ENCODE peak calls at places on chromosomes 4 and X, in nine cellular contexts. R, H, O, N, W, Z, F, Y and B are unnamed samples.

GRCh38 chrX:7083468-7084396 is 63.8 kb upstream of the STS start:
- DNase-seq in F (no peak), N (peak; percentile 86), R (peak; percentile 86), O (peak; percentile 98), H (peak; percentile 99), W (peak; percentile 93), Z (peak; percentile 80), Y (peak; percentile 92), B (peak; percentile 64)

GRCh38 chr4:24186466-24186865 is 296.6 kb upstream of the PPARGC1A start:
- DNase-seq in R (no peak), O (no peak), Y (no peak), N (no peak), H (no peak), Z (no peak), W (no peak), F (no peak), B (no peak)

GRCh38 chr4:151928112-151928511 is 167.3 kb upstream of the GATB start:
- DNase-seq in Z (no peak), H (no peak), O (no peak), R (no peak), Y (no peak), W (no peak), F (no peak), N (no peak), B (no peak)

GRCh38 chr4:97300561-97300960 is 842.7 kb downstream of the STPG2 start:
- DNase-seq in O (no peak), H (no peak), R (no peak), Z (no peak), W (no peak), N (no peak), F (no peak), Y (no peak), B (no peak)

GRCh38 chr4:20176881-20177280 is 74.8 kb upstream of the SLIT2 start:
- DNase-seq in Z (no peak), F (no peak), Y (peak; percentile 8), O (no peak), N (no peak), H (peak; percentile 39), W (no peak), R (no peak), B (no peak)

GRCh38 chr4:124019749-124020549 is 623.4 kb downstream of the SPRY1 start:
- DNase-seq in W (peak; percentile 27), N (peak; percentile 25), O (no peak), Y (peak; percentile 79), H (no peak), Z (no peak), R (no peak), F (no peak), B (no peak)

GRCh38 chr4:7813674-7814073 is 126.0 kb downstream of the AFAP1 start:
- DNase-seq in W (no peak), R (peak; percentile 41), O (peak; percentile 67), F (no peak), H (peak; percentile 47), Y (peak; percentile 94), Z (no peak), N (peak; percentile 65), B (peak; percentile 71)

GRCh38 chr4:52577285-52577968 is 81.7 kb downstream of the USP46 start:
- DNase-seq in Z (no peak), R (peak; percentile 16), F (no peak), N (peak; percentile 34), W (no peak), H (no peak), O (no peak), Y (peak; percentile 68), B (no peak)

GRCh38 chr4:55959655-55960054 is 10.9 kb downstream of the CEP135 start:
- DNase-seq in F (no peak), H (no peak), R (no peak), Z (no peak), W (no peak), Y (no peak), O (no peak), N (no peak), B (no peak)

GRCh38 chr4:152106113-152106763 is 345.4 kb upstream of the GATB start:
- DNase-seq in H (peak; percentile 87), W (no peak), N (peak; percentile 97), Y (peak; percentile 86), F (no peak), O (peak; percentile 97), Z (no peak), R (peak; percentile 88), B (peak; percentile 86)

GRCh38 chr4:172997851-172998250 is 170.8 kb upstream of the GALNT7 start:
- DNase-seq in Z (no peak), H (no peak), F (no peak), O (no peak), W (no peak), N (peak; percentile 11), Y (peak; percentile 17), R (peak; percentile 35), B (no peak)

GRCh38 chrX:50648151-50648550 is 165.8 kb downstream of the SHROOM4 start:
- DNase-seq in R (no peak), O (no peak), F (no peak), Y (peak; percentile 2), N (peak; percentile 1), W (no peak), Z (no peak), H (no peak), B (peak; percentile 1)

GRCh38 chr4:5033266-5033945 is 14.1 kb upstream of the CYTL1 start:
- DNase-seq in N (peak; percentile 57), Y (no peak), F (no peak), H (no peak), W (no peak), Z (no peak), R (no peak), O (no peak), B (no peak)

GRCh38 chr4:40317921-40318658 is 17.0 kb upstream of the CHRNA9 start:
- DNase-seq in H (no peak), R (no peak), O (no peak), Z (no peak), N (no peak), W (peak; percentile 4), F (no peak), Y (no peak), B (no peak)

GRCh38 chr4:40322853-40323252 is 12.3 kb upstream of the CHRNA9 start:
- DNase-seq in O (no peak), W (no peak), H (no peak), Z (no peak), R (no peak), Y (no peak), F (no peak), N (peak; percentile 36), B (no peak)

GRCh38 chr4:40323866-40324265 is 11.3 kb upstream of the CHRNA9 start:
- DNase-seq in Y (no peak), R (no peak), Z (no peak), N (no peak), H (no peak), O (no peak), W (no peak), F (no peak), B (no peak)

GRCh38 chr4:40325406-40326019 is 9.6 kb upstream of the CHRNA9 start:
- DNase-seq in F (no peak), O (no peak), Y (peak; percentile 89), Z (no peak), W (peak; percentile 82), R (peak; percentile 49), H (no peak), N (peak; percentile 77), B (no peak)

GRCh38 chr4:40321671-40322131 is 13.4 kb upstream of the CHRNA9 start:
- DNase-seq in Y (peak; percentile 70), R (peak; percentile 54), N (peak; percentile 55), O (no peak), Z (no peak), F (no peak), H (no peak), W (peak; percentile 3), B (no peak)
- H3K4me3 ChIP-seq in Y (no peak overlapping the region), R (no peak overlapping the region), N (no peak overlapping the region), O (no peak overlapping the region), Z (no peak overlapping the region), F (no peak overlapping the region), H (no peak overlapping the region), W (no peak overlapping the region), B (no peak overlapping the region)

DNA sequence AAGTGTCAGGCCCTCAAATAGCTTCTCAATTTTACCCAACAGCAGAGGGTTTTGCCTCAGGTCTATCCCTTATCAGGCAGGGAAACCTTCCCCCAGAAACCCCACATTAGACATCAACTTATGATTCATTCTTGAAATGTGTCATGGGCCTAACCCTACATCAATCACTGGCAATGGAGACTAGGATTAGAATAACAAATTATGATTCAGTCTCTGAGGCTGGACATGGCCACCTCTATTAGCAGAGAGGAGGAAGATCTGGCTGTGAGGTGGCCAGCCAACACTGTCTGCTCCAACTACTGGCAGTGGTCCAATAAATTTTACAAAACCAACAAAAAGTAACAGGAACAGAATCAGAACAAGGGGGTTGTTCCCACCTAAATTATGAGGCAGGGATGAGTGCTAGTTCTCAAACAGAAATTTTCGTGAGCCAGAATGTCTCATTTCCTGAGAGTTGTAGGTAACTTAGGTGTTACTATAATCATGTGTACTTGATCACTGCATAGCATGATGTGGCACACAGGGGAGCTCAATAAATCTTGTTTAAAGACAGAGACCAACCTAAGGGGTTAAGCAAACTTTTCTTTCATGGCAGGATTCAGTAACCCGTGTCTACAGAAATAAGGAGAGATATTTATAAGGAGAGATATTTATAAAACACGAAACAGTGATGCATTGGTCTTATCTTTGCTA is 126.8 kb downstream of the NFKB1 start:
- DNase-seq in N (peak; percentile 77), Y (peak; percentile 28), F (no peak), O (peak; percentile 45), W (no peak), R (peak; percentile 28), H (peak; percentile 27), Z (no peak), B (no peak)
- TF ChIP-seq CTCF in N (no peak), Y (no peak), F (no peak), O (no peak), W (no peak), R (no peak), H (no peak), Z (no peak), B (no peak)

GRCh38 chrX:111123125-111123524 is 27.1 kb downstream of the PAK3 start:
- DNase-seq in R (no peak), Y (no peak), W (peak; percentile 53), O (no peak), H (no peak), F (no peak), Z (no peak), N (no peak), B (no peak)
- H3K4me3 ChIP-seq in R (no peak overlapping the region), Y (no peak overlapping the region), W (peak overlapping the region; percentile 60), O (no peak overlapping the region), H (no peak overlapping the region), F (no peak overlapping the region), Z (no peak overlapping the region), N (no peak overlapping the region), B (no peak overlapping the region)

GRCh38 chr4:140595065-140595464 is 26.3 kb upstream of the UCP1 start:
- DNase-seq in F (no peak), H (no peak), Y (peak; percentile 54), R (peak; percentile 10), Z (no peak), N (peak; percentile 25), W (peak; percentile 80), O (no peak), B (no peak)
- TF ChIP-seq CTCF in F (peak; percentile 36), H (peak; percentile 50), Y (peak; percentile 80), R (peak; percentile 52), Z (peak; percentile 66), N (peak; percentile 64), W (peak; percentile 78), O (peak; percentile 40), B (peak; percentile 83)

GRCh38 chrX:17415242-17415815 is 40.3 kb downstream of the NHS start:
- DNase-seq in R (no peak), Y (no peak), H (peak; percentile 75), O (no peak), Z (no peak), W (no peak), F (no peak), N (peak; percentile 15), B (no peak)
- H3K4me3 ChIP-seq in R (no peak overlapping the region), Y (no peak overlapping the region), H (no peak overlapping the region), O (no peak overlapping the region), Z (no peak overlapping the region), W (no peak overlapping the region), F (no peak overlapping the region), N (no peak overlapping the region), B (no peak overlapping the region)